ENCODE peak calls at places on chromosomes 1 and 21, in eight cellular contexts. Q, N, A, H, O, I, T and L are unnamed samples.

GRCh38 chr1:33155877-33156538 is 25.8 kb downstream of the TRIM62 start:
- DNase-seq in N (no peak), Q (no peak), O (no peak), T (no peak), I (no peak), A (no peak), H (no peak), L (no peak)

GRCh38 chr1:154479764-154480421 is 22.1 kb upstream of the TDRD10 start:
- DNase-seq in Q (peak; percentile 81), H (peak; percentile 73), O (peak; percentile 87), T (peak; percentile 75), I (peak; percentile 72), A (peak; percentile 91), N (peak; percentile 87), L (peak; percentile 77)

GRCh38 chr21:45050361-45050785 is 24.0 kb upstream of the ADARB1 start:
- DNase-seq in N (no peak), O (peak; percentile 33), T (no peak), I (no peak), H (no peak), A (no peak), Q (no peak), L (no peak)

GRCh38 chr21:28671549-28672195 is 321.0 kb downstream of the LTN1 start:
- DNase-seq in O (no peak), T (no peak), H (no peak), I (no peak), A (no peak), N (no peak), Q (no peak), L (no peak)

GRCh38 chr1:113073457-113073950 is 506 bp downstream of the LRIG2 start:
- DNase-seq in N (no peak), T (peak; percentile 57), I (peak; percentile 89), O (peak; percentile 88), Q (no peak), A (peak; percentile 61), H (no peak), L (peak; percentile 57)

GRCh38 chr1:68143633-68144032 is 88.7 kb downstream of the WLS start:
- DNase-seq in T (no peak), I (no peak), N (no peak), Q (no peak), H (no peak), O (no peak), A (no peak), L (no peak)

GRCh38 chr1:39398278-39399010 is 93.0 kb upstream of the BMP8A start:
- DNase-seq in Q (peak; percentile 97), T (peak; percentile 57), O (peak; percentile 84), I (peak; percentile 22), A (peak; percentile 44), H (peak; percentile 58), N (peak; percentile 95), L (peak; percentile 99)

GRCh38 chr1:25871704-25872494 is 3.6 kb downstream of the PAQR7 start:
- DNase-seq in I (no peak), A (no peak), H (no peak), Q (no peak), T (no peak), N (no peak), O (no peak), L (no peak)

GRCh38 chr1:66355756-66356155 is 178.2 kb upstream of the SGIP1 start:
- DNase-seq in T (no peak), I (no peak), H (no peak), A (no peak), O (no peak), N (no peak), Q (no peak), L (no peak)

GRCh38 chr1:100423832-100424337 is 71.6 kb downstream of the CDC14A start:
- DNase-seq in A (no peak), H (no peak), N (no peak), T (no peak), Q (no peak), O (no peak), I (peak; percentile 55), L (peak; percentile 27)

GRCh38 chr1:6419803-6420593 is at the start of gene HES2:
- DNase-seq in H (no peak), N (no peak), Q (no peak), O (peak; percentile 48), A (no peak), T (no peak), I (peak; percentile 62), L (peak; percentile 75)